ENCODE peak calls at places on chromosomes 6 and 20, in seven cellular contexts. J is SJSA1, G is WERI-Rb-1, D is right lobe of liver, B is AG09309, N is NCI-H510A, C is left ventricle myocardium superior. R is an unnamed sample.

GRCh38 chr6:161254754-161255253 is 19.1 kb downstream of the AGPAT4 start:
- DNase-seq in J (no peak), G (peak; percentile 48), D (no peak), B (no peak), N (no peak), C (no peak), R (no peak)

GRCh38 chr6:93008385-93008784 is 411.0 kb downstream of the EPHA7 start:
- DNase-seq in J (no peak), G (no peak), D (no peak), B (no peak), N (no peak), C (no peak), R (no peak)

GRCh38 chr20:34268851-34269668 is 27.8 kb downstream of the ASIP start:
- DNase-seq in J (no peak), G (no peak), D (no peak), B (no peak), N (no peak), C (peak; percentile 60), R (no peak)

GRCh38 chr6:117265425-117266266 is at the start of gene VGLL2:
- DNase-seq in J (peak; percentile 78), G (peak; percentile 73), D (peak; percentile 47), B (no peak), N (no peak), C (peak; percentile 62), R (peak; percentile 57)

GRCh38 chr20:50416269-50416863 is 93.8 kb upstream of the PTPN1 start:
- DNase-seq in J (no peak), G (peak; percentile 42), D (no peak), B (no peak), N (no peak), C (peak; percentile 42), R (no peak)

GRCh38 chr20:43946206-43946491 is 31.5 kb downstream of the TOX2 start:
- DNase-seq in J (no peak), G (no peak), D (no peak), B (no peak), N (no peak), C (no peak), R (no peak)

GRCh38 chr6:41672016-41672415 is 33.7 kb downstream of the MDFI start:
- DNase-seq in J (no peak), G (no peak), D (no peak), B (no peak), N (no peak), C (no peak), R (no peak)

GRCh38 chr20:51772236-51772635 is 4.0 kb upstream of the ATP9A start:
- DNase-seq in J (no peak), G (no peak), D (no peak), B (no peak), N (no peak), C (no peak), R (no peak)

GRCh38 chr6:144062757-144063156 is 32.6 kb downstream of the SF3B5 start:
- DNase-seq in J (no peak), G (no peak), D (no peak), B (no peak), N (no peak), C (no peak), R (no peak)

GRCh38 chr20:47126709-47127108 is 229.8 kb downstream of the ZMYND8 start:
- DNase-seq in J (peak; percentile 68), G (no peak), D (no peak), B (peak; percentile 52), N (no peak), C (no peak), R (no peak)

GRCh38 chr6:154302111-154302752 is 54.4 kb downstream of the IPCEF1 start:
- DNase-seq in J (peak; percentile 70), G (no peak), D (no peak), B (no peak), N (no peak), C (no peak), R (peak; percentile 10)

GRCh38 chr20:37389241-37389747 is 43.4 kb downstream of the SRC start:
- DNase-seq in J (no peak), G (no peak), D (peak; percentile 43), B (no peak), N (no peak), C (peak; percentile 22), R (no peak)

GRCh38 chr6:34056301-34056700 is 89.6 kb downstream of the GRM4 start:
- DNase-seq in J (no peak), G (peak; percentile 90), D (no peak), B (peak; percentile 14), N (peak; percentile 61), C (peak; percentile 82), R (no peak)

GRCh38 chr20:10667077-10667401 is 6.8 kb downstream of the JAG1 start:
- DNase-seq in J (peak; percentile 97), G (no peak), D (no peak), B (no peak), N (no peak), C (peak; percentile 59), R (no peak)

GRCh38 chr6:17703256-17703694 is 3.5 kb downstream of the NUP153 start:
- DNase-seq in J (peak; percentile 55), G (no peak), D (peak; percentile 61), B (peak; percentile 42), N (no peak), C (no peak), R (peak; percentile 5)

GRCh38 chr6:137775720-137776119 is 91.3 kb upstream of the TNFAIP3 start:
- DNase-seq in J (peak; percentile 49), G (no peak), D (no peak), B (no peak), N (no peak), C (no peak), R (no peak)

GRCh38 chr6:44071670-44072451 is 55.4 kb downstream of the MRPL14 start:
- DNase-seq in J (peak; percentile 69), G (no peak), D (no peak), B (peak; percentile 89), N (no peak), C (no peak), R (no peak)

GRCh38 chr6:123393333-123393732 is 243.4 kb downstream of the TRDN start:
- DNase-seq in J (no peak), G (no peak), D (no peak), B (no peak), N (no peak), C (no peak), R (no peak)

GRCh38 chr6:143581835-143582480 is 70.4 kb upstream of the FUCA2 start:
- DNase-seq in J (no peak), G (no peak), D (no peak), B (no peak), N (no peak), C (no peak), R (no peak)

GRCh38 chr20:60088236-60088635 is 130.0 kb downstream of the CDH26 start:
- DNase-seq in J (no peak), G (no peak), D (no peak), B (no peak), N (no peak), C (no peak), R (no peak)

GRCh38 chr6:167329014-167329413 is 4.1 kb downstream of the TTLL2 start:
- DNase-seq in J (no peak), G (no peak), D (no peak), B (no peak), N (no peak), C (no peak), R (no peak)

GRCh38 chr6:34538581-34538980 is 17.5 kb downstream of the SPDEF start:
- DNase-seq in J (no peak), G (no peak), D (no peak), B (no peak), N (no peak), C (no peak), R (no peak)

GRCh38 chr6:25713802-25714201 is 40.7 kb upstream of the SLC17A4 start:
- DNase-seq in J (no peak), G (no peak), D (no peak), B (no peak), N (no peak), C (no peak), R (no peak)

GRCh38 chr20:23268792-23269354 is 81.7 kb upstream of the NXT1 start:
- DNase-seq in J (peak; percentile 77), G (no peak), D (no peak), B (no peak), N (no peak), C (no peak), R (no peak)

GRCh38 chr6:106347219-106347618 is 13.3 kb upstream of the CRYBG1 start:
- DNase-seq in J (no peak), G (no peak), D (no peak), B (no peak), N (no peak), C (no peak), R (no peak)

GRCh38 chr6:143724876-143725275 is 47.1 kb downstream of the PHACTR2 start:
- DNase-seq in J (no peak), G (no peak), D (no peak), B (no peak), N (no peak), C (no peak), R (no peak)

GRCh38 chr6:35926509-35927215 is 5.8 kb upstream of the SRPK1 start:
- DNase-seq in J (no peak), G (no peak), D (no peak), B (no peak), N (no peak), C (no peak), R (no peak)

GRCh38 chr20:5183731-5184474 is 57.1 kb downstream of the CDS2 start:
- DNase-seq in J (no peak), G (no peak), D (peak; percentile 86), B (no peak), N (no peak), C (no peak), R (no peak)

GRCh38 chr6:22906091-22906549 is 336.8 kb downstream of the HDGFL1 start:
- DNase-seq in J (no peak), G (no peak), D (no peak), B (no peak), N (no peak), C (no peak), R (no peak)

GRCh38 chr6:118485601-118486550 is 62.2 kb upstream of the PLN start:
- DNase-seq in J (no peak), G (no peak), D (no peak), B (no peak), N (no peak), C (no peak), R (no peak)

GRCh38 chr20:49748525-49748838 is 34.8 kb upstream of the B4GALT5 start:
- DNase-seq in J (no peak), G (no peak), D (no peak), B (no peak), N (no peak), C (no peak), R (no peak)

GRCh38 chr6:63525186-63525878 is 46.9 kb upstream of the LOC128125822 start:
- DNase-seq in J (no peak), G (no peak), D (no peak), B (no peak), N (no peak), C (no peak), R (no peak)

GRCh38 chr6:7224726-7225125 is 88.3 kb downstream of the SSR1 start:
- DNase-seq in J (no peak), G (no peak), D (no peak), B (no peak), N (no peak), C (peak; percentile 59), R (no peak)

GRCh38 chr20:48817367-48818030 is 10.3 kb downstream of the PREX1 start:
- DNase-seq in J (no peak), G (no peak), D (no peak), B (no peak), N (no peak), C (no peak), R (no peak)

GRCh38 chr6:1263039-1263849 is 48.7 kb upstream of the FOXQ1 start:
- DNase-seq in J (no peak), G (no peak), D (no peak), B (peak; percentile 71), N (no peak), C (no peak), R (no peak)

GRCh38 chr6:148648754-148649453 is 97.9 kb upstream of the UST start:
- DNase-seq in J (no peak), G (no peak), D (no peak), B (no peak), N (no peak), C (no peak), R (no peak)